ENCODE peak calls at places on chromosomes 1 and 21, in ten cellular contexts. J is lung; N is ovary; V is HAP-1; O is mesendoderm; X is iPS DF 6.9; A is suprapubic skin; M is BE2C; W is body of pancreas; H is CD4-positive, alpha-beta memory T cell. B is an unnamed sample. For H3K36me3 and H3K4me1, the result is how much of the 10 kb centered on the place peaks cover.

GRCh38 chr1:52899445-52899894 is 22.1 kb downstream of the ECHDC2 start:
- DNase-seq in O (no peak), V (no peak), H (no peak), M (no peak), X (no peak), J (no peak), N (no peak), A (no peak), W (no peak), B (no peak)

GRCh38 chr21:25350056-25350455 is 257.2 kb downstream of the MRPL39 start:
- DNase-seq in V (peak), W (peak), N (no peak), H (no peak), X (no peak), M (peak), A (no peak), J (no peak), O (peak), B (no peak)

GRCh38 chr21:25934771-25935224 is 200.0 kb downstream of the GABPA start:
- DNase-seq in N (no peak), X (no peak), H (no peak), W (peak), J (peak), A (no peak), O (peak), V (no peak), M (no peak), B (peak)

GRCh38 chr1:208254862-208255261 is 10.7 kb upstream of the PLXNA2 start:
- DNase-seq in A (no peak), H (no peak), J (no peak), V (no peak), M (no peak), O (no peak), X (no peak), W (no peak), N (no peak), B (peak)

GRCh38 chr1:165152727-165153126 is 203.8 kb downstream of the LMX1A start:
- DNase-seq in O (peak), M (no peak), J (no peak), V (peak), N (no peak), A (no peak), X (no peak), W (no peak), H (no peak), B (no peak)

GRCh38 chr1:9842781-9843575 is 19.2 kb upstream of the CLSTN1 start:
- DNase-seq in M (no peak), J (no peak), A (no peak), N (no peak), H (no peak), O (no peak), V (no peak), X (no peak), W (peak), B (no peak)

GRCh38 chr1:23627065-23627464 is 64.5 kb upstream of the RPL11 start:
- DNase-seq in H (peak), X (no peak), J (peak), W (peak), O (no peak), A (no peak), N (no peak), M (no peak), V (no peak), B (no peak)

GRCh38 chr1:151157067-151157531 is 650 bp downstream of the TNFAIP8L2 start:
- DNase-seq in N (no peak), M (no peak), J (no peak), W (peak), X (no peak), A (no peak), O (no peak), V (no peak), H (peak), B (no peak)

GRCh38 chr1:193009501-193009900 is 49.7 kb downstream of the UCHL5 start:
- DNase-seq in V (no peak), M (no peak), X (no peak), A (no peak), N (no peak), W (no peak), J (no peak), H (no peak), O (no peak), B (no peak)

GRCh38 chr1:225479996-225480720 is 52.3 kb upstream of the LBR start:
- DNase-seq in X (no peak), A (peak), N (no peak), O (no peak), H (no peak), M (no peak), V (no peak), J (no peak), W (no peak), B (no peak)

GRCh38 chr1:180926164-180926981 is 13.7 kb downstream of the KIAA1614 start:
- DNase-seq in M (peak), O (no peak), N (peak), J (no peak), W (peak), X (no peak), V (no peak), A (no peak), H (no peak), B (no peak)

GRCh38 chr1:61588736-61589381 is 136.1 kb downstream of the TM2D1 start:
- DNase-seq in A (no peak), W (peak), M (peak), O (peak), H (peak), N (peak), V (peak), J (peak), X (peak), B (peak)

GRCh38 chr1:92410706-92411105 is 76.0 kb downstream of the GFI1 start:
- DNase-seq in A (no peak), X (no peak), O (peak), V (no peak), M (no peak), J (no peak), H (peak), N (no peak), W (no peak), B (no peak)

GRCh38 chr1:178061632-178062031 is 32.3 kb upstream of the RASAL2 start:
- DNase-seq in O (no peak), W (no peak), M (no peak), X (no peak), V (no peak), H (no peak), A (no peak), J (no peak), N (no peak), B (no peak)

GRCh38 chr1:57007948-57008347 is 42.1 kb upstream of the C8B start:
- DNase-seq in H (no peak), M (no peak), W (no peak), V (no peak), A (no peak), J (no peak), N (no peak), O (no peak), X (no peak), B (no peak)

GRCh38 chr1:248695451-248696132 is 7.0 kb downstream of the OR14I1 start:
- DNase-seq in N (no peak), J (no peak), O (no peak), H (no peak), V (no peak), W (no peak), X (no peak), A (no peak), M (no peak), B (no peak)

GRCh38 chr1:180863158-180863775 is 49.4 kb upstream of the KIAA1614 start:
- DNase-seq in N (no peak), A (no peak), W (peak), X (peak), M (peak), H (peak), V (peak), O (peak), J (no peak), B (peak)

GRCh38 chr1:112673589-112674439 is 645 bp upstream of the MOV10 start:
- DNase-seq in O (peak), X (no peak), W (peak), N (no peak), H (peak), A (no peak), J (no peak), M (peak), V (peak), B (peak)

GRCh38 chr1:199545780-199546179 is 481.7 kb upstream of the NR5A2 start:
- DNase-seq in M (peak), W (peak), X (peak), A (no peak), J (no peak), N (no peak), O (peak), H (no peak), V (no peak), B (peak)

GRCh38 chr1:25692560-25692959 is 76.0 kb downstream of the MAN1C1 start:
- DNase-seq in N (peak), X (no peak), M (peak), A (no peak), V (peak), W (no peak), O (peak), H (no peak), J (no peak), B (no peak)

GRCh38 chr1:38696371-38696770 is 163.2 kb downstream of the RRAGC start:
- DNase-seq in M (no peak), X (no peak), N (no peak), H (no peak), V (no peak), J (no peak), O (no peak), A (no peak), W (no peak), B (no peak)

GRCh38 chr1:214511639-214511998 is 39.8 kb downstream of the PTPN14 start:
- DNase-seq in V (no peak), O (no peak), A (no peak), N (no peak), J (no peak), X (no peak), H (no peak), W (no peak), M (no peak), B (no peak)

GRCh38 chr1:221837886-221838285 is 96.0 kb upstream of the DUSP10 start:
- DNase-seq in V (no peak), H (no peak), N (no peak), O (no peak), W (no peak), J (no peak), M (no peak), A (no peak), X (no peak), B (no peak)

GRCh38 chr21:36847189-36847588 is 119.3 kb downstream of the HLCS start:
- DNase-seq in X (no peak), N (no peak), V (no peak), M (no peak), W (no peak), O (peak), J (no peak), H (no peak), A (no peak), B (peak)

GRCh38 chr1:38141483-38141882 is 94.9 kb upstream of the POU3F1 start:
- DNase-seq in X (no peak), A (no peak), M (no peak), H (no peak), J (no peak), N (no peak), W (no peak), V (no peak), O (no peak), B (no peak)

GRCh38 chr1:225319951-225320350 is 107.9 kb downstream of the LBR start:
- DNase-seq in N (no peak), V (no peak), W (no peak), A (no peak), J (no peak), H (no peak), X (no peak), M (no peak), O (no peak), B (peak)

GRCh38 chr1:12617511-12617900 is 504 bp downstream of the DHRS3 start:
- DNase-seq in A (no peak), J (no peak), W (peak), X (no peak), N (no peak), O (peak), H (peak), M (no peak), V (peak), B (peak)

GRCh38 chr1:15417365-15417934 is 7.8 kb downstream of the EFHD2 start:
- DNase-seq in J (peak), W (peak), M (no peak), A (no peak), H (peak), X (no peak), V (no peak), O (peak), N (no peak), B (peak)

GRCh38 chr1:186828612-186829542 is at the start of gene PLA2G4A:
- DNase-seq in N (peak), V (peak), J (peak), O (peak), A (no peak), X (peak), W (peak), M (no peak), H (peak), B (peak)

GRCh38 chr1:228400692-228401454 is 5.8 kb downstream of the TRIM11 start:
- DNase-seq in V (no peak), X (no peak), A (peak), M (no peak), H (no peak), J (no peak), O (no peak), N (no peak), W (no peak), B (no peak)

GRCh38 chr1:228403231-228403631 is 3.4 kb downstream of the TRIM11 start:
- DNase-seq in A (no peak), W (no peak), H (no peak), O (no peak), J (no peak), M (no peak), N (no peak), X (no peak), V (no peak), B (no peak)

GRCh38 chr1:228400237-228400651 is 6.4 kb downstream of the TRIM11 start:
- DNase-seq in N (no peak), H (no peak), V (no peak), J (no peak), A (peak), W (no peak), M (no peak), O (no peak), X (no peak), B (no peak)

GRCh38 chr1:228402638-228403025 is 4.0 kb downstream of the TRIM11 start:
- DNase-seq in W (no peak), X (no peak), M (no peak), A (no peak), V (no peak), H (no peak), J (no peak), O (no peak), N (no peak), B (peak)

DNA sequence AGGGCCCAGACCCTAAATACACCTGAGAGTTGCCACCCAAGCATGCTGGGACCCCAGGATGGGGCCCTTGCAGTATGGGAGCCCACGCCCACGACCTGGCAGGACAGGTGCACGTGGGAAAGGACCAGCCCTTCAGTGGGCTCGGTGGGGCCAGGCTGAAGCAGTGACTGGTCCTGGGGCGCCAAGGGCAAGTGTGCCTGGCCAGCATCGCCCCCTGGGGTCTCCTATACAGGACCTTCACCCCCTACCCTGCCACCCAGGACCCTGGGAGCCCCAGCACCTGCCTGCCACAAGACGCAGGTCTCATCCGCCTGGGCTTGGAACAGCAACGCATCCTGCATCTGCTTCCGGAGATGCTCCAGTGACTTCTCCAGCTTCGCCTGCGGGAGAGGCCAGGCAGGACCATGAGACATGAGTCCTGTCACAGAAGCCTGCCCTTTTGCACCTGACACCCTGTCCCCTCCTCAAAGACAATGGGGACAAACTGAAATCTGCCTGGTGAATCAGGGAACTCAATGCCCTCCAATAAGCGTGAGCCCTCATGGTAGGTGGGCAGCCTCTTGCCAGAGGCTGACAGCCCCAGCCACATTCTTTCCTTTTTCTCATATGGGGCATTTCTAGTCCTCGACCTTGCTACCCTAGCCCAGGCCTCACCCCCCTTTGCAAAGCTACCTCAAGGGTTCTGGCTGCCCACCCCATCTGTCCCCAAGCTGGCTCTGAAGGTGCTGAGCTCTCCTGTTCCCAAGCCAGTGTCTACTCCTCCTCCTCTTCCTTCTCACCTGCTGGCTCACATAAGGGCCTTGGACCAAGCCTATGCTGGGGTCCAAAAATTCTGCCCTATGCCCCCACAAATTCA is 4.6 kb downstream of the TRIM11 start:
- DNase-seq in O (no peak), X (no peak), A (peak), H (no peak), W (no peak), V (no peak), M (no peak), N (no peak), J (no peak), B (no peak)
- H3K36me3 ChIP-seq in O (under half), X (under half), A (under half), H (under half), W (under half), V (under half), M (under half), N (under half), J (under half), B (under half)

GRCh38 chr1:237287876-237288517 is 246.0 kb downstream of the RYR2 start:
- DNase-seq in H (no peak), V (no peak), O (peak), N (no peak), A (no peak), M (peak), X (peak), W (no peak), J (no peak), B (no peak)
- H3K4me1 ChIP-seq in H (under half), V (under half), O (under half), N (under half), A (under half), M (under half), X (under half), W (under half), J (under half), B (under half)

DNA sequence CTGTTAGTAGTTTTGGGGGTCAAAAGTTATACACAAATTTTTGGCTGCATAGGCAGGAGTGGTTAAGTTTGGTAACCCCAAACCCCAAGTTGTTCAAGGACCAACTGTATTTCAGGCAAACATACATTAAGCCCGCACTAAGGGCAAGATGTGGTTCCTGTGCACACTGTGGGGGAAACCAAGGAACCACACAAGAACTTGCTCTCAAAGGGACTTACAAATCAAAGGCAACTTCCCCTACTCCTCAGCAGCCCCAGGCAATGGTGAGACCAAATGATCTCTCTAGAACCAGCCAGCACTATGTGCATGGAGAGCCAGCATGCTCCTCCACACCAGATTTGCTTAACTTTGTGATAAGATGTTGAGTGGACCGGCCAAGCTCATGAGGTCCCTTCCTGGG is 35.3 kb downstream of the PACC1 start:
- DNase-seq in A (no peak), N (no peak), O (no peak), V (no peak), X (no peak), J (no peak), H (no peak), W (no peak), M (no peak), B (no peak)
- H3K36me3 ChIP-seq in A (under half), N (under half), O (under half), V (under half), X (under half), J (under half), H (under half), W (under half), M (under half), B (under half)

GRCh38 chr1:89827902-89828301 is 7.1 kb downstream of the LRRC8D start:
- DNase-seq in N (no peak), H (no peak), W (no peak), X (no peak), O (no peak), J (no peak), M (no peak), A (no peak), V (no peak), B (no peak)
- H3K4me1 ChIP-seq in N (under half), H (under half), W (under half), X (under half), O (under half), J (under half), M (under half), A (under half), V (half or more), B (under half)

GRCh38 chr21:45209685-45210284 is 77.9 kb downstream of the POFUT2 start:
- DNase-seq in H (no peak), M (no peak), W (no peak), N (no peak), V (no peak), A (no peak), X (no peak), J (no peak), O (no peak), B (no peak)

GRCh38 chr21:45209046-45209445 is 78.6 kb downstream of the POFUT2 start:
- DNase-seq in J (no peak), W (no peak), A (no peak), O (no peak), N (no peak), H (no peak), X (no peak), V (no peak), M (no peak), B (peak)

GRCh38 chr21:45207839-45208626 is 79.7 kb downstream of the POFUT2 start:
- DNase-seq in O (no peak), W (no peak), N (no peak), H (no peak), X (no peak), J (no peak), A (no peak), M (no peak), V (no peak), B (no peak)

GRCh38 chr21:45210461-45210983 is 77.2 kb downstream of the POFUT2 start:
- DNase-seq in A (no peak), X (no peak), V (no peak), J (no peak), O (no peak), H (no peak), M (no peak), W (no peak), N (no peak), B (no peak)

DNA sequence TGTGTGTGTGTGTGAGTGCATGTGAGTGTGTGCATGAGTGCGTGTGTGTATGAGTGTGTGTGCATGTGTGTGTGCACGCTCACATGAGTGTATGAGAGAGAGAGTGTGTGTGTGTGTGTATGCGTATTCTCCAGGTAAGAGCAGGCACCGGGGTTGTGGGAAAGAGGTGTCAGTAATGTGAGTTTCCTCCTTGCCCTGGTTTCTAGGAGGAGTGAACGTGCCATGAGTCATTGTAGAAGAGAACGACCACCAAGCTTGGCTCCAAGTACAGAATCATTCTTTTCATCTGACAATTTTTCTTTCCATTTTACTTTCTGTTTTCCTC is 79.1 kb downstream of the POFUT2 start:
- DNase-seq in V (no peak), N (no peak), A (no peak), H (no peak), W (no peak), O (no peak), X (no peak), M (no peak), J (no peak), B (no peak)
- H3K36me3 ChIP-seq in V (under half), N (under half), A (half or more), H (under half), W (under half), O (under half), X (under half), M (under half), J (under half), B (under half)

GRCh38 chr1:154427173-154428139 is 22.3 kb downstream of the IL6R start:
- DNase-seq in A (no peak), H (no peak), O (no peak), W (peak), X (no peak), N (no peak), V (no peak), M (peak), J (no peak), B (peak)
- H3K4me1 ChIP-seq in A (half or more), H (half or more), O (under half), W (half or more), X (under half), N (under half), V (under half), M (under half), J (under half), B (half or more)

GRCh38 chr1:46263146-46263545 is 15.6 kb downstream of the RAD54L start:
- DNase-seq in J (no peak), N (no peak), O (peak), A (no peak), X (no peak), V (no peak), H (no peak), M (no peak), W (no peak), B (no peak)
- H3K36me3 ChIP-seq in J (under half), N (under half), O (under half), A (under half), X (half or more), V (half or more), H (under half), M (under half), W (under half), B (under half)